ENCODE peak calls at places on chromosomes 3 and 15, in five cellular contexts. K is WTC11, E is amygdala, G is AG09309, U is neural progenitor cell. F is an unnamed sample.

GRCh38 chr3:176579741-176580185 is 617.5 kb downstream of the TBL1XR1 start:
- DNase-seq in E (no peak), G (peak; percentile 59), K (no peak), U (no peak), F (no peak)

GRCh38 chr3:23240386-23240785 is 37.3 kb downstream of the UBE2E2 start:
- DNase-seq in G (no peak), E (no peak), K (no peak), U (no peak), F (no peak)

GRCh38 chr3:77254967-77255831 is 215.3 kb downstream of the ROBO2 start:
- DNase-seq in E (no peak), K (peak; percentile 45), U (peak; percentile 80), G (peak; percentile 13), F (no peak)

GRCh38 chr3:63400259-63400860 is 122.3 kb downstream of the SYNPR start:
- DNase-seq in K (no peak), G (no peak), U (no peak), E (no peak), F (no peak)

GRCh38 chr3:154886437-154886836 is 193.7 kb upstream of the MME start:
- DNase-seq in K (no peak), E (no peak), G (peak; percentile 100), U (no peak), F (no peak)

GRCh38 chr3:138234401-138235179 is 47.5 kb downstream of the ARMC8 start:
- DNase-seq in G (peak; percentile 13), U (no peak), K (no peak), E (no peak), F (no peak)

GRCh38 chr15:32849769-32850668 is 132.2 kb downstream of the GREM1 start:
- DNase-seq in K (no peak), E (no peak), U (no peak), G (peak; percentile 97), F (no peak)

GRCh38 chr15:87528873-87529272 is 727.7 kb downstream of the NTRK3 start:
- DNase-seq in E (no peak), G (no peak), K (no peak), U (no peak), F (no peak)

GRCh38 chr3:138367912-138368311 is 19.5 kb downstream of the MRAS start:
- DNase-seq in G (no peak), U (peak; percentile 21), K (no peak), E (peak; percentile 55), F (no peak)

GRCh38 chr3:5841609-5842008 is 654.1 kb downstream of the EDEM1 start:
- DNase-seq in E (no peak), G (no peak), U (no peak), K (no peak), F (no peak)

GRCh38 chr3:44439499-44440295 is 37.8 kb downstream of the ZNF445 start:
- DNase-seq in K (no peak), G (no peak), E (no peak), U (no peak), F (no peak)

GRCh38 chr3:20324664-20325478 is 138.9 kb upstream of the SGO1 start:
- DNase-seq in K (no peak), U (no peak), E (no peak), G (no peak), F (no peak)

GRCh38 chr3:172405914-172406313 is 42.3 kb downstream of the GHSR start:
- DNase-seq in E (no peak), U (no peak), K (no peak), G (no peak), F (no peak)

GRCh38 chr15:60004846-60005351 is 788 bp downstream of the FOXB1 start:
- DNase-seq in G (no peak), U (peak; percentile 75), K (peak; percentile 41), E (no peak), F (no peak)

GRCh38 chr3:39911465-39912309 is 102.3 kb downstream of the MYRIP start:
- DNase-seq in K (peak; percentile 18), E (no peak), G (peak; percentile 7), U (no peak), F (no peak)